ENCODE peak calls at places on chromosomes 1 and 21, in seven cellular contexts. One of them, this sample, is unnamed.

GRCh38 chr1:161071886-161072371 is 2.2 kb upstream of the ARHGAP30 start:
- DNase-seq in stimulated activated CD8-positive, alpha-beta memory T cell treated with anti-CD3 and anti-CD28 coated beads, Interleukin-2, amount 100 ng/mL, for 1 hour: peak
- DNase-seq in GM03348: peak
- DNase-seq in mesothelial cell of epicardium: no peak
- DNase-seq in A549: peak
- DNase-seq in effector memory CD8-positive, alpha-beta T cell: peak
- DNase-seq in NCI-H146: peak
- DNase-seq in this sample: peak

GRCh38 chr1:71081697-71082080 is 854 bp upstream of the ZRANB2 start:
- DNase-seq in stimulated activated CD8-positive, alpha-beta memory T cell treated with anti-CD3 and anti-CD28 coated beads, Interleukin-2, amount 100 ng/mL, for 1 hour: no peak
- DNase-seq in effector memory CD8-positive, alpha-beta T cell: no peak
- DNase-seq in NCI-H146: no peak
- DNase-seq in mesothelial cell of epicardium: no peak
- DNase-seq in A549: no peak
- DNase-seq in GM03348: no peak
- DNase-seq in this sample: no peak

GRCh38 chr1:57623039-57623790 is 199.4 kb upstream of the DAB1 start:
- DNase-seq in GM03348: peak
- DNase-seq in mesothelial cell of epicardium: no peak
- DNase-seq in effector memory CD8-positive, alpha-beta T cell: no peak
- DNase-seq in NCI-H146: peak
- DNase-seq in A549: no peak
- DNase-seq in stimulated activated CD8-positive, alpha-beta memory T cell treated with anti-CD3 and anti-CD28 coated beads, Interleukin-2, amount 100 ng/mL, for 1 hour: no peak
- DNase-seq in this sample: no peak

GRCh38 chr21:15014220-15014619 is 50.6 kb downstream of the NRIP1 start:
- DNase-seq in NCI-H146: no peak
- DNase-seq in effector memory CD8-positive, alpha-beta T cell: no peak
- DNase-seq in mesothelial cell of epicardium: no peak
- DNase-seq in A549: no peak
- DNase-seq in GM03348: no peak
- DNase-seq in stimulated activated CD8-positive, alpha-beta memory T cell treated with anti-CD3 and anti-CD28 coated beads, Interleukin-2, amount 100 ng/mL, for 1 hour: no peak
- DNase-seq in this sample: no peak

GRCh38 chr1:179824265-179824664 is 53.3 kb downstream of the TOR1AIP2 start:
- DNase-seq in GM03348: no peak
- DNase-seq in NCI-H146: peak
- DNase-seq in A549: no peak
- DNase-seq in mesothelial cell of epicardium: no peak
- DNase-seq in effector memory CD8-positive, alpha-beta T cell: no peak
- DNase-seq in stimulated activated CD8-positive, alpha-beta memory T cell treated with anti-CD3 and anti-CD28 coated beads, Interleukin-2, amount 100 ng/mL, for 1 hour: no peak
- DNase-seq in this sample: no peak

GRCh38 chr1:65281846-65282245 is 27.5 kb upstream of the DNAJC6 start:
- DNase-seq in stimulated activated CD8-positive, alpha-beta memory T cell treated with anti-CD3 and anti-CD28 coated beads, Interleukin-2, amount 100 ng/mL, for 1 hour: no peak
- DNase-seq in GM03348: no peak
- DNase-seq in mesothelial cell of epicardium: no peak
- DNase-seq in NCI-H146: no peak
- DNase-seq in effector memory CD8-positive, alpha-beta T cell: no peak
- DNase-seq in A549: no peak
- DNase-seq in this sample: no peak

GRCh38 chr21:45393833-45394638 is 10.9 kb upstream of the COL18A1 start:
- DNase-seq in GM03348: no peak
- DNase-seq in mesothelial cell of epicardium: no peak
- DNase-seq in effector memory CD8-positive, alpha-beta T cell: no peak
- DNase-seq in stimulated activated CD8-positive, alpha-beta memory T cell treated with anti-CD3 and anti-CD28 coated beads, Interleukin-2, amount 100 ng/mL, for 1 hour: no peak
- DNase-seq in A549: no peak
- DNase-seq in NCI-H146: no peak
- DNase-seq in this sample: no peak

GRCh38 chr21:44917446-44918106 is 3.1 kb downstream of the ITGB2 start:
- DNase-seq in stimulated activated CD8-positive, alpha-beta memory T cell treated with anti-CD3 and anti-CD28 coated beads, Interleukin-2, amount 100 ng/mL, for 1 hour: no peak
- DNase-seq in GM03348: no peak
- DNase-seq in NCI-H146: no peak
- DNase-seq in mesothelial cell of epicardium: no peak
- DNase-seq in effector memory CD8-positive, alpha-beta T cell: no peak
- DNase-seq in A549: no peak
- DNase-seq in this sample: no peak

GRCh38 chr1:100387209-100387608 is 34.9 kb downstream of the CDC14A start:
- DNase-seq in A549: no peak
- DNase-seq in effector memory CD8-positive, alpha-beta T cell: no peak
- DNase-seq in stimulated activated CD8-positive, alpha-beta memory T cell treated with anti-CD3 and anti-CD28 coated beads, Interleukin-2, amount 100 ng/mL, for 1 hour: no peak
- DNase-seq in NCI-H146: no peak
- DNase-seq in mesothelial cell of epicardium: no peak
- DNase-seq in GM03348: peak
- DNase-seq in this sample: no peak

GRCh38 chr1:153478692-153479618 is 18.5 kb upstream of the S100A7 start:
- DNase-seq in GM03348: no peak
- DNase-seq in A549: no peak
- DNase-seq in effector memory CD8-positive, alpha-beta T cell: no peak
- DNase-seq in stimulated activated CD8-positive, alpha-beta memory T cell treated with anti-CD3 and anti-CD28 coated beads, Interleukin-2, amount 100 ng/mL, for 1 hour: no peak
- DNase-seq in NCI-H146: peak
- DNase-seq in mesothelial cell of epicardium: no peak
- DNase-seq in this sample: no peak

GRCh38 chr1:153985341-153985912 is 712 bp downstream of the RAB13 start:
- DNase-seq in GM03348: peak
- DNase-seq in stimulated activated CD8-positive, alpha-beta memory T cell treated with anti-CD3 and anti-CD28 coated beads, Interleukin-2, amount 100 ng/mL, for 1 hour: no peak
- DNase-seq in A549: no peak
- DNase-seq in mesothelial cell of epicardium: peak
- DNase-seq in effector memory CD8-positive, alpha-beta T cell: no peak
- DNase-seq in NCI-H146: peak
- DNase-seq in this sample: no peak

GRCh38 chr1:172662464-172663109 is 3.7 kb downstream of the FASLG start:
- DNase-seq in A549: no peak
- DNase-seq in GM03348: peak
- DNase-seq in NCI-H146: no peak
- DNase-seq in effector memory CD8-positive, alpha-beta T cell: peak
- DNase-seq in mesothelial cell of epicardium: no peak
- DNase-seq in stimulated activated CD8-positive, alpha-beta memory T cell treated with anti-CD3 and anti-CD28 coated beads, Interleukin-2, amount 100 ng/mL, for 1 hour: peak
- DNase-seq in this sample: peak

This sample was measured in GM20000.